ENCODE peak calls at places on chromosomes 7 and 10, in ten cellular contexts. One of them, this sample, is unnamed.

GRCh38 chr7:116863168-116863670 is 832 bp downstream of the CAPZA2 start:
- DNase-seq in SW 1271: no peak
- DNase-seq in T-helper 9 cell: no peak
- DNase-seq in naive B cell: no peak
- DNase-seq in AG09319: no peak
- DNase-seq in progenitor cell of endocrine pancreas: peak; percentile 10
- DNase-seq in hypothalamus: peak; percentile 6
- DNase-seq in glutamatergic neuron: peak; percentile 28
- DNase-seq in activated naive CD8-positive, alpha-beta T cell treated with anti-CD3 and anti-CD28 coated beads, Interleukin-2, amount 10 ng/mL, durations not matched to agents 7 days and 5 days: peak; percentile 37
- DNase-seq in hepatic stellate cell: peak; percentile 26
- DNase-seq in this sample: no peak

GRCh38 chr7:22137026-22137425 is 191.3 kb upstream of the CDCA7L start:
- DNase-seq in AG09319: no peak
- DNase-seq in SW 1271: no peak
- DNase-seq in activated naive CD8-positive, alpha-beta T cell treated with anti-CD3 and anti-CD28 coated beads, Interleukin-2, amount 10 ng/mL, durations not matched to agents 7 days and 5 days: no peak
- DNase-seq in T-helper 9 cell: no peak
- DNase-seq in progenitor cell of endocrine pancreas: no peak
- DNase-seq in hepatic stellate cell: peak; percentile 8
- DNase-seq in naive B cell: no peak
- DNase-seq in glutamatergic neuron: no peak
- DNase-seq in hypothalamus: no peak
- DNase-seq in this sample: no peak

GRCh38 chr7:94394399-94395140 is at the start of gene COL1A2:
- DNase-seq in activated naive CD8-positive, alpha-beta T cell treated with anti-CD3 and anti-CD28 coated beads, Interleukin-2, amount 10 ng/mL, durations not matched to agents 7 days and 5 days: peak; percentile 37
- DNase-seq in hepatic stellate cell: peak; percentile 93
- DNase-seq in AG09319: peak; percentile 99
- DNase-seq in hypothalamus: no peak
- DNase-seq in naive B cell: peak; percentile 25
- DNase-seq in glutamatergic neuron: peak; percentile 21
- DNase-seq in SW 1271: no peak
- DNase-seq in T-helper 9 cell: peak; percentile 3
- DNase-seq in progenitor cell of endocrine pancreas: peak; percentile 31
- DNase-seq in this sample: no peak

GRCh38 chr7:1297476-1297972 is 64.9 kb downstream of the UNCX start:
- DNase-seq in hypothalamus: no peak
- DNase-seq in SW 1271: no peak
- DNase-seq in naive B cell: no peak
- DNase-seq in T-helper 9 cell: no peak
- DNase-seq in hepatic stellate cell: no peak
- DNase-seq in activated naive CD8-positive, alpha-beta T cell treated with anti-CD3 and anti-CD28 coated beads, Interleukin-2, amount 10 ng/mL, durations not matched to agents 7 days and 5 days: no peak
- DNase-seq in progenitor cell of endocrine pancreas: no peak
- DNase-seq in glutamatergic neuron: no peak
- DNase-seq in AG09319: no peak
- DNase-seq in this sample: peak; percentile 61

GRCh38 chr7:134850048-134850447 is 70.6 kb downstream of the CALD1 start:
- DNase-seq in glutamatergic neuron: no peak
- DNase-seq in hypothalamus: no peak
- DNase-seq in naive B cell: no peak
- DNase-seq in T-helper 9 cell: no peak
- DNase-seq in hepatic stellate cell: no peak
- DNase-seq in AG09319: no peak
- DNase-seq in SW 1271: no peak
- DNase-seq in progenitor cell of endocrine pancreas: no peak
- DNase-seq in activated naive CD8-positive, alpha-beta T cell treated with anti-CD3 and anti-CD28 coated beads, Interleukin-2, amount 10 ng/mL, durations not matched to agents 7 days and 5 days: no peak
- DNase-seq in this sample: no peak

GRCh38 chr10:100866575-100867098 is 46.1 kb upstream of the SLF2 start:
- DNase-seq in progenitor cell of endocrine pancreas: no peak
- DNase-seq in AG09319: no peak
- DNase-seq in activated naive CD8-positive, alpha-beta T cell treated with anti-CD3 and anti-CD28 coated beads, Interleukin-2, amount 10 ng/mL, durations not matched to agents 7 days and 5 days: no peak
- DNase-seq in SW 1271: no peak
- DNase-seq in hypothalamus: no peak
- DNase-seq in glutamatergic neuron: peak; percentile 49
- DNase-seq in naive B cell: no peak
- DNase-seq in hepatic stellate cell: no peak
- DNase-seq in T-helper 9 cell: no peak
- DNase-seq in this sample: peak; percentile 98

GRCh38 chr7:7212612-7213011 is 30.3 kb downstream of the C1GALT1 start:
- DNase-seq in hepatic stellate cell: no peak
- DNase-seq in AG09319: no peak
- DNase-seq in naive B cell: no peak
- DNase-seq in hypothalamus: no peak
- DNase-seq in activated naive CD8-positive, alpha-beta T cell treated with anti-CD3 and anti-CD28 coated beads, Interleukin-2, amount 10 ng/mL, durations not matched to agents 7 days and 5 days: no peak
- DNase-seq in progenitor cell of endocrine pancreas: no peak
- DNase-seq in SW 1271: no peak
- DNase-seq in T-helper 9 cell: no peak
- DNase-seq in glutamatergic neuron: no peak
- DNase-seq in this sample: no peak

GRCh38 chr10:79137826-79138225 is 69.1 kb downstream of the ZMIZ1 start:
- DNase-seq in activated naive CD8-positive, alpha-beta T cell treated with anti-CD3 and anti-CD28 coated beads, Interleukin-2, amount 10 ng/mL, durations not matched to agents 7 days and 5 days: peak; percentile 78
- DNase-seq in progenitor cell of endocrine pancreas: no peak
- DNase-seq in hepatic stellate cell: peak; percentile 81
- DNase-seq in glutamatergic neuron: no peak
- DNase-seq in naive B cell: no peak
- DNase-seq in hypothalamus: no peak
- DNase-seq in SW 1271: no peak
- DNase-seq in AG09319: no peak
- DNase-seq in T-helper 9 cell: no peak
- DNase-seq in this sample: no peak

GRCh38 chr7:22452142-22452763 is 47.7 kb downstream of the STEAP1B start:
- DNase-seq in SW 1271: no peak
- DNase-seq in progenitor cell of endocrine pancreas: peak; percentile 49
- DNase-seq in activated naive CD8-positive, alpha-beta T cell treated with anti-CD3 and anti-CD28 coated beads, Interleukin-2, amount 10 ng/mL, durations not matched to agents 7 days and 5 days: peak; percentile 45
- DNase-seq in naive B cell: peak; percentile 53
- DNase-seq in glutamatergic neuron: peak; percentile 92
- DNase-seq in hypothalamus: peak; percentile 7
- DNase-seq in AG09319: no peak
- DNase-seq in T-helper 9 cell: no peak
- DNase-seq in hepatic stellate cell: peak; percentile 49
- DNase-seq in this sample: no peak

GRCh38 chr10:124228451-124228850 is 135.1 kb upstream of the CHST15 start:
- DNase-seq in AG09319: no peak
- DNase-seq in SW 1271: no peak
- DNase-seq in T-helper 9 cell: no peak
- DNase-seq in glutamatergic neuron: no peak
- DNase-seq in hepatic stellate cell: no peak
- DNase-seq in activated naive CD8-positive, alpha-beta T cell treated with anti-CD3 and anti-CD28 coated beads, Interleukin-2, amount 10 ng/mL, durations not matched to agents 7 days and 5 days: no peak
- DNase-seq in naive B cell: no peak
- DNase-seq in progenitor cell of endocrine pancreas: no peak
- DNase-seq in hypothalamus: no peak
- DNase-seq in this sample: no peak